ENCODE peak calls at places on chromosomes 13 and 19, in nine cellular contexts. L, K, B, U, V, J, S, G and A are unnamed samples.
A peak's percentile ranks its signal among the peaks of the same experiment; 100 is the strongest.

GRCh38 chr19:52670046-52670445 is 31.9 kb upstream of the ZNF83 start:
- DNase-seq in L (no peak), K (no peak), B (peak; percentile 75), U (no peak), V (no peak), J (no peak), S (no peak), G (no peak), A (no peak)

GRCh38 chr13:48602296-48603040 is 51.3 kb upstream of the CYSLTR2 start:
- DNase-seq in L (no peak), K (no peak), B (no peak), U (no peak), V (no peak), J (no peak), S (no peak), G (no peak), A (no peak)

GRCh38 chr13:113321546-113321945 is 24.5 kb downstream of the LAMP1 start:
- DNase-seq in L (no peak), K (no peak), B (no peak), U (no peak), V (peak; percentile 21), J (no peak), S (no peak), G (no peak), A (no peak)

GRCh38 chr19:31974941-31975340 is 370.5 kb upstream of the ZNF507 start:
- DNase-seq in L (no peak), K (no peak), B (no peak), U (no peak), V (no peak), J (no peak), S (no peak), G (no peak), A (no peak)

GRCh38 chr19:47414469-47414868 is 4.9 kb downstream of the MEIS3 start:
- DNase-seq in L (peak; percentile 76), K (no peak), B (no peak), U (peak; percentile 53), V (no peak), J (peak; percentile 82), S (no peak), G (no peak), A (no peak)

GRCh38 chr13:33827152-33827551 is 9.2 kb downstream of the RFC3 start:
- DNase-seq in L (no peak), K (no peak), B (no peak), U (no peak), V (no peak), J (no peak), S (no peak), G (no peak), A (no peak)

GRCh38 chr13:75255653-75256052 is 226.3 kb downstream of the TBC1D4 start:
- DNase-seq in L (no peak), K (no peak), B (no peak), U (no peak), V (no peak), J (no peak), S (no peak), G (no peak), A (no peak)

GRCh38 chr19:40612831-40613668 is 11.9 kb downstream of the LTBP4 start:
- DNase-seq in L (peak; percentile 77), K (peak; percentile 85), B (no peak), U (no peak), V (peak; percentile 74), J (no peak), S (peak; percentile 64), G (no peak), A (no peak)

GRCh38 chr19:58538257-58539168 is 5.4 kb upstream of the TRIM28 start:
- DNase-seq in L (no peak), K (peak; percentile 60), B (no peak), U (peak; percentile 86), V (no peak), J (peak; percentile 64), S (peak; percentile 28), G (no peak), A (no peak)

GRCh38 chr19:17332677-17333581 is 1.7 kb downstream of the ANO8 start:
- DNase-seq in L (peak; percentile 98), K (no peak), B (peak; percentile 96), U (peak; percentile 42), V (peak; percentile 52), J (no peak), S (peak; percentile 25), G (no peak), A (peak; percentile 42)